ENCODE peak calls at places on chromosomes 13 and 19, in eight cellular contexts. Z is tibial nerve, A is mammary epithelial cell, S is A549, T is spleen, D is Peyer's patch, B is mesothelial cell of epicardium, P is B cell. U is an unnamed sample.

GRCh38 chr13:101639711-101640110 is 187.2 kb downstream of the ITGBL1 start:
- DNase-seq in Z (no peak), A (no peak), S (no peak), T (no peak), D (no peak), B (no peak), P (no peak), U (no peak)

GRCh38 chr19:34678085-34678412 is 571 bp downstream of the ZNF302 start:
- DNase-seq in Z (no peak), A (no peak), S (no peak), T (no peak), D (no peak), B (no peak), P (no peak), U (no peak)

GRCh38 chr13:42893346-42893745 is 98.7 kb downstream of the EPSTI1 start:
- DNase-seq in Z (no peak), A (peak), S (no peak), T (no peak), D (no peak), B (no peak), P (no peak), U (no peak)

GRCh38 chr13:37375071-37375470 is 223.5 kb downstream of the POSTN start:
- DNase-seq in Z (no peak), A (peak), S (no peak), T (no peak), D (no peak), B (no peak), P (no peak), U (no peak)

GRCh38 chr13:97255515-97255999 is 33.4 kb downstream of the MBNL2 start:
- DNase-seq in Z (no peak), A (no peak), S (no peak), T (no peak), D (no peak), B (no peak), P (no peak), U (no peak)

GRCh38 chr13:110132178-110132975 is 174.6 kb downstream of the COL4A1 start:
- DNase-seq in Z (no peak), A (no peak), S (no peak), T (no peak), D (no peak), B (no peak), P (no peak), U (peak)

GRCh38 chr13:102495663-102496062 is 93.8 kb upstream of the FGF14 start:
- DNase-seq in Z (no peak), A (no peak), S (no peak), T (no peak), D (no peak), B (no peak), P (no peak), U (no peak)

GRCh38 chr19:2540646-2541454 is 64.9 kb downstream of the GADD45B start:
- DNase-seq in Z (peak), A (peak), S (peak), T (peak), D (peak), B (peak), P (no peak), U (peak)

GRCh38 chr19:54282706-54283105 is 1.8 kb upstream of the LILRB2 start:
- DNase-seq in Z (no peak), A (no peak), S (no peak), T (no peak), D (no peak), B (no peak), P (peak), U (no peak)

GRCh38 chr13:97307882-97308624 is 85.9 kb downstream of the MBNL2 start:
- DNase-seq in Z (no peak), A (peak), S (peak), T (no peak), D (no peak), B (no peak), P (no peak), U (no peak)

GRCh38 chr19:41353466-41354342 is at the start of gene TGFB1:
- DNase-seq in Z (peak), A (peak), S (peak), T (peak), D (peak), B (peak), P (peak), U (peak)

GRCh38 chr19:10112895-10113591 is 1.6 kb downstream of the P2RY11 start:
- DNase-seq in Z (no peak), A (no peak), S (no peak), T (peak), D (peak), B (no peak), P (peak), U (no peak)

GRCh38 chr19:4429266-4430200 is 27.1 kb downstream of the CHAF1A start:
- DNase-seq in Z (no peak), A (no peak), S (no peak), T (no peak), D (no peak), B (no peak), P (no peak), U (no peak)

GRCh38 chr19:4559569-4559968 is at the start of gene SEMA6B:
- DNase-seq in Z (peak), A (no peak), S (no peak), T (peak), D (peak), B (no peak), P (no peak), U (no peak)

GRCh38 chr19:56155124-56155687 is 14.1 kb downstream of the ZNF444 start:
- DNase-seq in Z (no peak), A (no peak), S (peak), T (no peak), D (no peak), B (no peak), P (no peak), U (no peak)

GRCh38 chr13:94162289-94162688 is 317.2 kb downstream of the DCT start:
- DNase-seq in Z (no peak), A (no peak), S (no peak), T (no peak), D (no peak), B (no peak), P (no peak), U (no peak)

GRCh38 chr19:55230780-55231179 is 2.2 kb upstream of the TMEM86B start:
- DNase-seq in Z (no peak), A (no peak), S (no peak), T (no peak), D (no peak), B (no peak), P (no peak), U (no peak)

GRCh38 chr19:43574424-43575155 is 737 bp downstream of the XRCC1 start:
- DNase-seq in Z (no peak), A (peak), S (no peak), T (no peak), D (no peak), B (no peak), P (no peak), U (no peak)

GRCh38 chr19:43534811-43535761 is 2.1 kb downstream of the ZNF575 start:
- DNase-seq in Z (peak), A (no peak), S (peak), T (peak), D (peak), B (peak), P (peak), U (peak)

GRCh38 chr13:50379584-50379983 is 364.3 kb downstream of the KCNRG start:
- DNase-seq in Z (no peak), A (no peak), S (no peak), T (no peak), D (no peak), B (no peak), P (no peak), U (no peak)

GRCh38 chr19:28887920-28888618 is 324.9 kb downstream of the UQCRFS1 start:
- DNase-seq in Z (no peak), A (no peak), S (no peak), T (no peak), D (no peak), B (no peak), P (no peak), U (no peak)

GRCh38 chr19:51726049-51726448 is 2.3 kb upstream of the HAS1 start:
- DNase-seq in Z (no peak), A (peak), S (no peak), T (no peak), D (peak), B (no peak), P (no peak), U (no peak)

GRCh38 chr19:31715249-31715944 is 366.2 kb upstream of the TSHZ3 start:
- DNase-seq in Z (peak), A (no peak), S (no peak), T (no peak), D (no peak), B (no peak), P (no peak), U (peak)

GRCh38 chr19:49848938-49849337 is 2.0 kb upstream of the PTOV1 start:
- DNase-seq in Z (no peak), A (no peak), S (no peak), T (no peak), D (no peak), B (no peak), P (no peak), U (no peak)

GRCh38 chr13:80342541-80343371 is 1.8 kb upstream of the SPRY2 start:
- DNase-seq in Z (peak), A (peak), S (no peak), T (peak), D (peak), B (peak), P (peak), U (peak)

GRCh38 chr19:13460045-13460444 is 46.2 kb downstream of the CACNA1A start:
- DNase-seq in Z (no peak), A (no peak), S (no peak), T (no peak), D (no peak), B (no peak), P (no peak), U (no peak)

GRCh38 chr19:7870571-7871279 is 3.5 kb downstream of the PRR36 start:
- DNase-seq in Z (no peak), A (peak), S (no peak), T (no peak), D (peak), B (no peak), P (peak), U (no peak)

GRCh38 chr19:15836345-15836594 is 20.8 kb upstream of the OR10H1 start:
- DNase-seq in Z (peak), A (no peak), S (no peak), T (no peak), D (no peak), B (no peak), P (no peak), U (no peak)

GRCh38 chr19:5086725-5087439 is 118.0 kb downstream of the KDM4B start:
- DNase-seq in Z (no peak), A (no peak), S (peak), T (no peak), D (no peak), B (no peak), P (no peak), U (no peak)

GRCh38 chr19:3062165-3063105 is at the start of gene TLE5:
- DNase-seq in Z (no peak), A (no peak), S (no peak), T (peak), D (peak), B (peak), P (peak), U (no peak)

GRCh38 chr19:56942749-56943148 is 102.2 kb upstream of the PEG3 start:
- DNase-seq in Z (no peak), A (peak), S (no peak), T (peak), D (peak), B (peak), P (peak), U (peak)

GRCh38 chr13:31797154-31797775 is 57.9 kb downstream of the RXFP2 start:
- DNase-seq in Z (peak), A (peak), S (peak), T (no peak), D (no peak), B (no peak), P (no peak), U (no peak)

GRCh38 chr13:47945738-47946137 is 55.3 kb downstream of the SUCLA2 start:
- DNase-seq in Z (no peak), A (peak), S (no peak), T (no peak), D (peak), B (no peak), P (no peak), U (no peak)

GRCh38 chr19:43780706-43781525 is at the start of gene KCNN4:
- DNase-seq in Z (no peak), A (peak), S (peak), T (peak), D (peak), B (no peak), P (peak), U (no peak)

GRCh38 chr19:45972081-45972943 is 1.4 kb downstream of the NOVA2 start:
- DNase-seq in Z (peak), A (no peak), S (no peak), T (no peak), D (no peak), B (no peak), P (peak), U (no peak)

GRCh38 chr13:29771247-29771646 is 79.2 kb downstream of the UBL3 start:
- DNase-seq in Z (no peak), A (peak), S (no peak), T (no peak), D (no peak), B (no peak), P (peak), U (no peak)
- TF ChIP-seq CTCF in Z (peak), A (peak), S (peak), T (peak), D (peak), B (peak), P (peak), U (peak)

GRCh38 chr19:12055784-12056183 is 3.0 kb upstream of the ZNF878 start:
- DNase-seq in Z (no peak), A (no peak), S (no peak), T (no peak), D (no peak), B (no peak), P (no peak), U (no peak)

GRCh38 chr19:12052057-12052570 is 647 bp downstream of the ZNF878 start:
- DNase-seq in Z (no peak), A (peak), S (no peak), T (no peak), D (no peak), B (no peak), P (peak), U (no peak)

GRCh38 chr19:12047868-12048267 is 4.9 kb downstream of the ZNF878 start:
- DNase-seq in Z (no peak), A (no peak), S (no peak), T (no peak), D (no peak), B (no peak), P (no peak), U (no peak)

DNA sequence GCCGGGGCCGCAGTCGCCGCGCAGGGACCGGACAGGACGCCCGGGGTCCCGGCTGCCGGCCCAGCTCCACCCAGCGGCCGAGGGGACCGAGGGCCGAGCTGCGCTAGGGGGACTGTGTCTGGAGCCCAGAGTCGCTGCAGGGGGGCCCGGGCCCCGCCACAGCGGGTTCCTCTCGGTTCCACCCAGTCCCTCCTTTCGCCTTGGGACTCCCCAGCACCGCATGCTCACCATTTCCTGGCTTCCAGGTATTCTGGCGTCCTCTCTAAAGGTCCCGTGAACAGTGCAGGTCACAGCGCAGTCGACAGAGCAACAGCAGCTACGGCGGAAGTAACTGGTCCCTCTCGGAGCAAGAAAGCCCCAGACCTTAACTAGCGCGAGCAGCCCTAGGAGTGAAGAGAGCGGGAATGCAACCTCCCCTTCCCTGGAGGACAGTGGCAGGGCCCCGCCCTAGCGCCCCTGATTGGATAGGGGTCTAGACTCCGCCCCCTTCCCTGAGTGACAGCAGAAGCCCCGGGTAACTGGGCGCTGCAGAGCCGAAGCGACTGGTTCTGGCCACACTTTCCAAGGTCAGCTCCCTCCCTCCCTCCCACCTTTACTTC is at the start of gene ZNF878:
- DNase-seq in Z (peak), A (peak), S (no peak), T (peak), D (peak), B (peak), P (peak), U (peak)
- TF ChIP-seq CTCF in Z (no peak), A (no peak), S (no peak), T (no peak), D (no peak), B (no peak), P (no peak), U (peak)

DNA sequence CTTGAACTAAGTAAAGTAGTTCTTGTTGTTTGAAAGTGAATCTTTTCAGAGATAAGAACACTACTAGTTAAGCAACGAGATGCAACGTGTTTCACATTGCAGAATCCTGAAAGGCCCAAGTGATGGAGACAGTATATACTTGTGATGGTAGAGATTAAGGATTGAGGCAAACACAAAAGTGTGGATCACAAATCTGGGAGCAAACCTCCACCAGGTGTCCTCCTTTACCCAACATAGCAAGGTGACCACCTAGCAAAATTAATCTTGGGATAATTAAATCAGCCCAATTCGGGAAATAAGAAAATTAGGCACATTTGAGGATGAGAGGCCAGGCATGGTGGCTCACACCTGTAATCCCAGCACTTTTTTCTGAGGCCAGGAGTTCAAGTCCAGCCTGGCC is 563.9 kb downstream of the DACH1 start:
- DNase-seq in Z (no peak), A (no peak), S (no peak), T (no peak), D (no peak), B (no peak), P (no peak), U (no peak)
- TF ChIP-seq CTCF in Z (no peak), A (peak), S (no peak), T (no peak), D (peak), B (no peak), P (no peak), U (no peak)

GRCh38 chr13:60260440-60260839 is 96.7 kb upstream of the DIAPH3 start:
- DNase-seq in Z (no peak), A (no peak), S (no peak), T (no peak), D (no peak), B (no peak), P (no peak), U (no peak)
- TF ChIP-seq CTCF in Z (no peak), A (no peak), S (no peak), T (no peak), D (no peak), B (no peak), P (no peak), U (peak)

GRCh38 chr13:28094311-28094710 is 6.1 kb downstream of the FLT3 start:
- DNase-seq in Z (no peak), A (no peak), S (no peak), T (no peak), D (no peak), B (no peak), P (no peak), U (no peak)

GRCh38 chr13:28093871-28094270 is 6.5 kb downstream of the FLT3 start:
- DNase-seq in Z (no peak), A (no peak), S (no peak), T (no peak), D (no peak), B (no peak), P (no peak), U (no peak)

GRCh38 chr13:28089065-28089464 is 11.3 kb downstream of the FLT3 start:
- DNase-seq in Z (no peak), A (no peak), S (no peak), T (no peak), D (no peak), B (no peak), P (no peak), U (no peak)
- TF ChIP-seq CTCF in Z (no peak), A (no peak), S (no peak), T (no peak), D (no peak), B (no peak), P (no peak), U (no peak)

GRCh38 chr19:38718747-38719543 is 25.3 kb downstream of the CAPN12 start:
- DNase-seq in Z (no peak), A (peak), S (no peak), T (no peak), D (no peak), B (no peak), P (no peak), U (peak)
- TF ChIP-seq CTCF in Z (peak), A (peak), S (peak), T (no peak), D (no peak), B (no peak), P (no peak), U (peak)